ENCODE peak calls at places on chromosomes 11 and 22, in four cellular contexts. M is choroid plexus epithelial cell; L is CD4-positive, CD25-positive, alpha-beta regulatory T cell; D is nucleus accumbens. P is an unnamed sample.

GRCh38 chr11:2265396-2265795 is 5.0 kb downstream of the ASCL2 start:
- DNase-seq in M (no peak), L (no peak), D (no peak), P (no peak)

GRCh38 chr22:38218661-38219331 is 17.0 kb downstream of the MAFF start:
- DNase-seq in D (no peak), L (peak), M (peak), P (peak)

GRCh38 chr11:104823638-104824037 is 74.6 kb downstream of the CASP12 start:
- DNase-seq in D (no peak), L (no peak), M (peak), P (peak)

GRCh38 chr11:17781221-17781620 is 46.6 kb downstream of the KCNC1 start:
- DNase-seq in M (no peak), L (no peak), D (no peak), P (no peak)

GRCh38 chr11:117535201-117535869 is 207.7 kb downstream of the CEP164 start:
- DNase-seq in M (no peak), L (no peak), D (peak), P (no peak)

GRCh38 chr11:73270855-73271477 is 1.2 kb upstream of the P2RY6 start:
- DNase-seq in M (no peak), D (no peak), L (no peak), P (no peak)

GRCh38 chr11:114889464-114890065 is 211.2 kb downstream of the NXPE2 start:
- DNase-seq in D (no peak), M (no peak), L (no peak), P (no peak)

GRCh38 chr11:83219095-83219494 is 25.6 kb downstream of the ANKRD42 start:
- DNase-seq in D (no peak), M (peak), L (no peak), P (peak)

GRCh38 chr22:28402539-28402938 is 277.1 kb downstream of the TTC28 start:
- DNase-seq in L (no peak), D (no peak), M (no peak), P (no peak)

GRCh38 chr11:113173023-113173594 is 141.3 kb upstream of the TTC12 start:
- DNase-seq in M (no peak), L (no peak), D (no peak), P (no peak)

GRCh38 chr11:1229471-1230120 is 6.7 kb downstream of the MUC5B start:
- DNase-seq in D (no peak), M (no peak), L (no peak), P (no peak)

GRCh38 chr11:65653229-65654225 is 9.2 kb downstream of the RELA start:
- DNase-seq in D (peak), M (no peak), L (no peak), P (peak)

GRCh38 chr11:57512646-57513445 is 2.7 kb downstream of the SLC43A1 start:
- DNase-seq in M (no peak), L (no peak), D (no peak), P (no peak)

GRCh38 chr22:32531955-32532818 is 57.6 kb downstream of the FBXO7 start:
- DNase-seq in M (peak), D (no peak), L (no peak), P (peak)

GRCh38 chr11:66842896-66843775 is at the start of gene RCE1:
- DNase-seq in L (peak), M (peak), D (peak), P (peak)

GRCh38 chr22:25777870-25778269 is 35.9 kb downstream of the MYO18B start:
- DNase-seq in M (peak), L (no peak), D (no peak), P (peak)

GRCh38 chr11:69540118-69541000 is 58.9 kb downstream of the LINC01488 start:
- DNase-seq in D (peak), M (no peak), L (no peak), P (peak)

GRCh38 chr22:38853149-38853548 is 9.3 kb upstream of the NPTXR start:
- DNase-seq in L (no peak), M (no peak), D (no peak), P (no peak)

GRCh38 chr11:2267871-2268825 is 2.2 kb downstream of the ASCL2 start:
- DNase-seq in M (no peak), L (no peak), D (no peak), P (no peak)

GRCh38 chr22:32478994-32479393 is 4.4 kb downstream of the FBXO7 start:
- DNase-seq in D (no peak), M (no peak), L (no peak), P (no peak)

GRCh38 chr11:117874910-117875396 is 1.5 kb downstream of the FXYD6 start:
- DNase-seq in D (no peak), L (no peak), M (no peak), P (no peak)

GRCh38 chr11:6259638-6260019 is at the start of gene CCKBR:
- DNase-seq in L (peak), D (no peak), M (no peak), P (no peak)

GRCh38 chr11:77031599-77031998 is 2.6 kb upstream of the B3GNT6 start:
- DNase-seq in L (no peak), D (no peak), M (no peak), P (no peak)

GRCh38 chr22:26883393-26883792 is 226.0 kb downstream of the MIAT start:
- DNase-seq in L (no peak), M (no peak), D (no peak), P (no peak)

GRCh38 chr11:12075822-12076821 is 34.3 kb upstream of the MICAL2 start:
- DNase-seq in M (peak), L (no peak), D (no peak), P (no peak)